ENCODE peak calls at places on chromosomes 4 and X, in eight cellular contexts. Y is tibial artery, E is MM.1S, M is psoas muscle, J is GM13977, V is endothelial cell, I is foreskin fibroblast, A is cardiac muscle cell. X is an unnamed sample.

GRCh38 chr4:121778991-121779628 is 14.1 kb upstream of the SMIM43 start:
- DNase-seq in A (no peak), E (no peak), I (no peak), Y (no peak), V (no peak), J (no peak), M (no peak), X (no peak)

GRCh38 chr4:77697860-77698599 is 92.4 kb downstream of the CXCL13 start:
- DNase-seq in J (no peak), A (peak), M (peak), I (peak), Y (no peak), E (no peak), V (peak), X (no peak)

GRCh38 chrX:21907250-21907649 is 33.3 kb upstream of the SMS start:
- DNase-seq in M (no peak), V (no peak), E (no peak), J (no peak), I (no peak), A (peak), Y (no peak), X (no peak)

GRCh38 chrX:9566150-9566621 is 101.3 kb downstream of the TBL1X start:
- DNase-seq in E (no peak), J (no peak), M (peak), Y (peak), I (peak), A (no peak), V (no peak), X (no peak)

GRCh38 chr4:20044502-20044911 is 207.2 kb upstream of the SLIT2 start:
- DNase-seq in Y (no peak), M (no peak), V (no peak), I (peak), E (no peak), J (no peak), A (no peak), X (no peak)

GRCh38 chr4:5972571-5972970 is 45.7 kb downstream of the C4orf50 start:
- DNase-seq in M (no peak), J (no peak), E (no peak), I (no peak), Y (no peak), V (no peak), A (no peak), X (no peak)

GRCh38 chr4:17168571-17168970 is 270.1 kb upstream of the LDB2 start:
- DNase-seq in M (no peak), E (no peak), Y (no peak), V (no peak), I (peak), J (no peak), A (no peak), X (no peak)

GRCh38 chr4:151436093-151436518 is 27.1 kb downstream of the FHIP1A start:
- DNase-seq in E (no peak), A (peak), I (no peak), J (no peak), Y (no peak), M (no peak), V (no peak), X (no peak)

GRCh38 chr4:123418486-123418931 is 21.9 kb downstream of the SPRY1 start:
- DNase-seq in V (peak), J (no peak), A (peak), Y (no peak), M (no peak), E (peak), I (peak), X (no peak)

GRCh38 chrX:68415289-68415688 is 18.0 kb downstream of the OPHN1 start:
- DNase-seq in I (no peak), V (no peak), M (peak), E (no peak), Y (peak), J (no peak), A (no peak), X (no peak)

GRCh38 chr4:8039290-8039689 is 99.6 kb upstream of the AFAP1 start:
- DNase-seq in M (no peak), J (no peak), E (no peak), V (peak), A (no peak), Y (no peak), I (no peak), X (no peak)

GRCh38 chrX:150411656-150412055 is 48.5 kb downstream of the MAMLD1 start:
- DNase-seq in M (no peak), V (no peak), Y (no peak), A (no peak), E (no peak), J (no peak), I (no peak), X (no peak)

GRCh38 chr4:1843852-1844251 is 12.1 kb downstream of the LETM1 start:
- DNase-seq in I (peak), J (no peak), Y (peak), V (no peak), M (no peak), A (peak), E (no peak), X (no peak)

GRCh38 chr4:173181769-173182374 is 13.3 kb downstream of the GALNT7 start:
- DNase-seq in M (no peak), V (no peak), J (peak), I (peak), E (no peak), A (no peak), Y (no peak), X (no peak)

GRCh38 chrX:20481632-20482031 is 214.9 kb upstream of the RPS6KA3 start:
- DNase-seq in M (no peak), I (no peak), J (no peak), E (no peak), A (no peak), Y (no peak), V (no peak), X (no peak)

GRCh38 chrX:109889289-109890006 is 113.5 kb upstream of the TMEM164 start:
- DNase-seq in A (peak), Y (no peak), V (peak), E (no peak), J (no peak), I (no peak), M (no peak), X (no peak)

GRCh38 chrX:133726211-133726630 is 259.2 kb downstream of the GPC3 start:
- DNase-seq in Y (no peak), M (no peak), J (no peak), A (no peak), V (no peak), E (no peak), I (peak), X (no peak)
- TF ChIP-seq CTCF in Y (no peak), M (no peak), J (no peak), A (no peak), V (no peak), E (no peak), I (no peak), X (no peak)

GRCh38 chr4:138919094-138919936 is 96.3 kb upstream of the NOCT start:
- DNase-seq in J (no peak), M (peak), Y (peak), V (peak), E (peak), A (peak), I (peak), X (peak)
- TF ChIP-seq CTCF in J (peak), M (peak), Y (peak), V (peak), E (peak), A (peak), I (peak), X (no peak)

DNA sequence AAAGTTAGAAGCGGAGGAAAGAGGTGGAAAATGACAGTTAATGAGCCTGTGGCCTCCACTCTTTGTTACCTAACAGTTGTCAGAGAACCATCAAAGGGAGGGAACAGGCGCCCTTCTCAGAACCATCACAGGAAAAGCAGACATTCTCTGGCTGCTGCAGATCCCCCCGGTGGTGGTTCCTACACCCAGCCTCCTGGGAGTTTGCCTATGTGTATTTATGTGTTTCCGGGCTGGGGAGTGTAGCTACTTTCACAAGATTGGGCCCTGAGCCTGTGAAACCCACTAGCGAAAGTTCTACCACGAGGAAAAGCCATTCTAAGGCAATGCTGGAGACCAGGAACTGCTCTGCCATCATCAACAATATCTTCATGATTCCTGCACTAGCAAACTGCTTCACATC is 52.7 kb upstream of the BCOR start:
- DNase-seq in V (no peak), E (no peak), J (no peak), A (no peak), Y (no peak), I (no peak), M (no peak), X (no peak)
- TF ChIP-seq CTCF in V (no peak), E (no peak), J (no peak), A (no peak), Y (no peak), I (no peak), M (no peak), X (no peak)

GRCh38 chr4:119629142-119629471 is 503 bp upstream of the PDE5A start:
- DNase-seq in V (no peak), A (no peak), J (no peak), M (no peak), Y (no peak), E (no peak), I (no peak), X (no peak)
- TF ChIP-seq CTCF in V (no peak), A (no peak), J (no peak), M (no peak), Y (no peak), E (no peak), I (no peak), X (no peak)

GRCh38 chr4:110400071-110400470 is 75.9 kb upstream of the ENPEP start:
- DNase-seq in E (no peak), I (no peak), J (no peak), A (no peak), Y (no peak), V (no peak), M (no peak), X (no peak)
- TF ChIP-seq CTCF in E (no peak), I (no peak), J (no peak), A (no peak), Y (no peak), V (no peak), M (no peak), X (no peak)

GRCh38 chrX:15016051-15016450 is 142.8 kb downstream of the MOSPD2 start:
- DNase-seq in V (no peak), E (no peak), I (no peak), Y (no peak), A (no peak), J (no peak), M (no peak), X (no peak)
- TF ChIP-seq CTCF in V (no peak), E (no peak), I (no peak), Y (no peak), A (no peak), J (no peak), M (no peak), X (no peak)

GRCh38 chrX:120242807-120243206 is 7.8 kb upstream of the ZBTB33 start:
- DNase-seq in M (no peak), E (no peak), Y (no peak), V (no peak), J (no peak), A (no peak), I (no peak), X (no peak)

GRCh38 chrX:120244735-120245498 is 5.7 kb upstream of the ZBTB33 start:
- DNase-seq in M (peak), A (peak), V (peak), J (peak), E (peak), Y (peak), I (peak), X (peak)

GRCh38 chrX:120238947-120239346 is 11.7 kb upstream of the ZBTB33 start:
- DNase-seq in V (no peak), Y (no peak), J (no peak), I (no peak), E (no peak), M (no peak), A (no peak), X (no peak)

DNA sequence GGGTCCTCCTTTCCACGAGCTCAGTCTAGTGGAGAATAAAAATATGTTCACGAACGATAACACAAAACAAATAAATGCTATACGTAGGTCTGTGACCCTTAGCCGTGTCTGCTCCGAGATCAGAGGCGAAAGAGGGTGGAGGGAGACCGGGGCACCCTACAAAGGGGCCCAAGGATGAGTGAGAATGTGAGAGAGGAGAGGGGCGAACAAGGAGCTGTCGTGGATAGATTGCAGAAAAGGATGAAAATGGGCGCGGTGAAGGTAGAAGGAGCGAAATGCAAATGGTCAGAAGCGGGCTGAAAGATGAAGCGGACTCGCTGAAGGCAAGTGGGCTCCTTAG is 6.2 kb upstream of the ZBTB33 start:
- DNase-seq in J (no peak), E (no peak), A (no peak), Y (no peak), V (no peak), M (no peak), I (no peak), X (no peak)
- TF ChIP-seq CTCF in J (no peak), E (no peak), A (no peak), Y (no peak), V (no peak), M (no peak), I (no peak), X (no peak)

X was measured in GM13976.